ENCODE peak calls at places on chromosomes 11 and 22, in six cellular contexts. B is stimulated activated CD4-positive, alpha-beta T cell treated with anti-CD3 and anti-CD28 coated beads, Interleukin-1b, Interleukin-23, amount 100 ng/mL, for 1 hour; V is AG08396; O is SW 1271; K is activated CD4-positive, alpha-beta memory T cell treated with anti-CD3 and anti-CD28 coated beads for 36 hours; I is activated CD4-positive, alpha-beta T cell treated with anti-CD3 and anti-CD28 coated beads for 36 hours. F is an unnamed sample.

GRCh38 chr11:8006349-8006977 is 19.3 kb downstream of the EIF3F start:
- DNase-seq in B (no peak), V (peak), O (no peak), K (peak), I (peak), F (peak)

GRCh38 chr11:95991101-95991500 is 67.2 kb upstream of the MTMR2 start:
- DNase-seq in B (no peak), V (no peak), O (no peak), K (no peak), I (no peak), F (no peak)

GRCh38 chr11:34528072-34528471 is 14.5 kb upstream of the ELF5 start:
- DNase-seq in B (no peak), V (no peak), O (no peak), K (no peak), I (no peak), F (no peak)

GRCh38 chr22:44646141-44646540 is 55.9 kb upstream of the PRR5 start:
- DNase-seq in B (no peak), V (no peak), O (no peak), K (no peak), I (no peak), F (no peak)

GRCh38 chr22:48403521-48403921 is 1424.2 kb downstream of the BRD1 start:
- DNase-seq in B (no peak), V (no peak), O (no peak), K (no peak), I (no peak), F (no peak)

GRCh38 chr22:44353063-44353440 is 40.3 kb upstream of the SHISAL1 start:
- DNase-seq in B (no peak), V (no peak), O (no peak), K (no peak), I (no peak), F (no peak)

GRCh38 chr11:1918436-1919315 is 827 bp upstream of the TNNT3 start:
- DNase-seq in B (no peak), V (peak), O (no peak), K (no peak), I (peak), F (peak)

GRCh38 chr11:1783725-1784529 is 20.2 kb upstream of the CTSD start:
- DNase-seq in B (no peak), V (no peak), O (no peak), K (no peak), I (no peak), F (no peak)

F was measured in activated CD8-positive, alpha-beta memory T cell treated with anti-CD3 and anti-CD28 coated beads, Interleukin-2, amount 10 ng/mL, durations not matched to agents 7 days and 5 days.